ENCODE peak calls at places on chromosomes 13 and 19, in seven cellular contexts. Z, M, B, Y, A, X and U are unnamed samples.

GRCh38 chr19:4102339-4103072 is 21.4 kb downstream of the MAP2K2 start:
- DNase-seq in Z (no peak), M (no peak), B (no peak), Y (no peak), A (no peak), X (no peak), U (no peak)

GRCh38 chr19:50162988-50163387 is at the start of gene IZUMO2:
- DNase-seq in Z (no peak), M (no peak), B (no peak), Y (no peak), A (no peak), X (no peak), U (no peak)

GRCh38 chr13:49814551-49815270 is 22.2 kb upstream of the KPNA3 start:
- DNase-seq in Z (no peak), M (peak; percentile 76), B (no peak), Y (no peak), A (no peak), X (no peak), U (no peak)

GRCh38 chr13:21147827-21148226 is 28.5 kb downstream of the SKA3 start:
- DNase-seq in Z (no peak), M (no peak), B (no peak), Y (no peak), A (no peak), X (no peak), U (no peak)

GRCh38 chr13:20775961-20776360 is 2.2 kb upstream of the EEF1AKMT1 start:
- DNase-seq in Z (no peak), M (no peak), B (no peak), Y (no peak), A (no peak), X (no peak), U (no peak)

GRCh38 chr13:52029569-52029968 is 5.1 kb downstream of the UTP14C start:
- DNase-seq in Z (no peak), M (no peak), B (no peak), Y (no peak), A (no peak), X (no peak), U (no peak)

GRCh38 chr19:43504426-43505185 is at the start of gene PHLDB3:
- DNase-seq in Z (peak; percentile 48), M (peak; percentile 9), B (peak; percentile 40), Y (no peak), A (no peak), X (peak; percentile 21), U (peak; percentile 26)

GRCh38 chr13:113155201-113155600 is 3.2 kb upstream of the PROZ start:
- DNase-seq in Z (no peak), M (no peak), B (no peak), Y (no peak), A (no peak), X (no peak), U (no peak)

GRCh38 chr19:4768934-4769777 is 22.4 kb upstream of the FEM1A start:
- DNase-seq in Z (peak; percentile 82), M (peak; percentile 82), B (peak; percentile 83), Y (peak; percentile 80), A (peak; percentile 67), X (peak; percentile 77), U (peak; percentile 50)

GRCh38 chr13:38879278-38879677 is 111.4 kb downstream of the STOML3 start:
- DNase-seq in Z (no peak), M (no peak), B (no peak), Y (no peak), A (peak; percentile 23), X (no peak), U (no peak)

GRCh38 chr19:46659151-46660007 is 1.6 kb downstream of the DACT3 start:
- DNase-seq in Z (peak; percentile 32), M (no peak), B (peak; percentile 37), Y (peak; percentile 28), A (no peak), X (no peak), U (no peak)

GRCh38 chr13:33351324-33351723 is 65.8 kb upstream of the STARD13 start:
- DNase-seq in Z (peak; percentile 25), M (peak; percentile 64), B (no peak), Y (no peak), A (peak; percentile 39), X (no peak), U (peak; percentile 52)

GRCh38 chr13:46519177-46519576 is 33.8 kb upstream of the LRCH1 start:
- DNase-seq in Z (no peak), M (no peak), B (no peak), Y (no peak), A (no peak), X (no peak), U (no peak)

GRCh38 chr13:23463631-23464030 is 30.1 kb upstream of the SACS start:
- DNase-seq in Z (no peak), M (no peak), B (no peak), Y (no peak), A (no peak), X (no peak), U (no peak)

GRCh38 chr13:110073982-110074381 is 233.0 kb downstream of the COL4A1 start:
- DNase-seq in Z (no peak), M (no peak), B (no peak), Y (no peak), A (no peak), X (no peak), U (no peak)

GRCh38 chr19:2477141-2477710 is 1.3 kb downstream of the GADD45B start:
- DNase-seq in Z (peak; percentile 56), M (peak; percentile 34), B (no peak), Y (peak; percentile 54), A (no peak), X (no peak), U (peak; percentile 31)

GRCh38 chr13:31166591-31166990 is 4.9 kb upstream of the HSPH1 start:
- DNase-seq in Z (peak; percentile 58), M (peak; percentile 67), B (no peak), Y (no peak), A (no peak), X (no peak), U (no peak)

GRCh38 chr13:100473087-100473486 is 115.5 kb downstream of the GGACT start:
- DNase-seq in Z (no peak), M (no peak), B (no peak), Y (no peak), A (no peak), X (no peak), U (no peak)

GRCh38 chr19:7979011-7979410 is 26.4 kb downstream of the ELAVL1 start:
- DNase-seq in Z (no peak), M (no peak), B (no peak), Y (no peak), A (no peak), X (no peak), U (no peak)

GRCh38 chr19:8640402-8641004 is 10.1 kb downstream of the NFILZ start:
- DNase-seq in Z (no peak), M (no peak), B (no peak), Y (no peak), A (no peak), X (no peak), U (no peak)

GRCh38 chr19:38361633-38362075 is 12.7 kb upstream of the PSMD8 start:
- DNase-seq in Z (peak; percentile 94), M (peak; percentile 57), B (peak; percentile 87), Y (peak; percentile 13), A (peak; percentile 32), X (peak; percentile 40), U (peak; percentile 83)

GRCh38 chr13:35956074-35956473 is 175.1 kb downstream of the DCLK1 start:
- DNase-seq in Z (no peak), M (no peak), B (no peak), Y (no peak), A (no peak), X (no peak), U (no peak)

GRCh38 chr13:105272660-105273631 is 1262.5 kb downstream of the EFNB2 start:
- DNase-seq in Z (no peak), M (no peak), B (no peak), Y (no peak), A (no peak), X (no peak), U (no peak)

GRCh38 chr13:45339867-45340266 is 1.1 kb downstream of the TPT1 start:
- DNase-seq in Z (no peak), M (no peak), B (no peak), Y (no peak), A (no peak), X (no peak), U (no peak)

GRCh38 chr19:32201661-32202060 is 143.7 kb upstream of the ZNF507 start:
- DNase-seq in Z (peak; percentile 66), M (no peak), B (no peak), Y (no peak), A (no peak), X (no peak), U (no peak)

GRCh38 chr13:111494641-111495040 is 174.2 kb downstream of the TEX29 start:
- DNase-seq in Z (no peak), M (no peak), B (no peak), Y (no peak), A (no peak), X (no peak), U (no peak)

GRCh38 chr13:99582511-99582910 is 81.2 kb downstream of the TM9SF2 start:
- DNase-seq in Z (no peak), M (no peak), B (no peak), Y (no peak), A (no peak), X (no peak), U (no peak)

GRCh38 chr13:49367640-49368431 is 76.0 kb downstream of the CAB39L start:
- DNase-seq in Z (no peak), M (no peak), B (no peak), Y (no peak), A (no peak), X (no peak), U (no peak)

GRCh38 chr19:45469835-45470146 is 2.0 kb downstream of the FOSB start:
- DNase-seq in Z (no peak), M (no peak), B (peak; percentile 93), Y (peak; percentile 89), A (no peak), X (no peak), U (peak; percentile 82)

GRCh38 chr13:46492946-46493345 is 60.0 kb upstream of the LRCH1 start:
- DNase-seq in Z (no peak), M (peak; percentile 48), B (peak; percentile 32), Y (no peak), A (no peak), X (no peak), U (no peak)

GRCh38 chr13:43132911-43133310 is 109.5 kb downstream of the DNAJC15 start:
- DNase-seq in Z (no peak), M (no peak), B (no peak), Y (no peak), A (no peak), X (no peak), U (no peak)

GRCh38 chr19:50147462-50148423 is 15.3 kb downstream of the IZUMO2 start:
- DNase-seq in Z (peak; percentile 93), M (peak; percentile 92), B (peak; percentile 71), Y (peak; percentile 93), A (peak; percentile 21), X (peak; percentile 65), U (peak; percentile 68)

GRCh38 chr19:49957262-49957915 is 3.6 kb downstream of the SIGLEC11 start:
- DNase-seq in Z (no peak), M (no peak), B (no peak), Y (no peak), A (no peak), X (no peak), U (no peak)

GRCh38 chr19:44698492-44699201 is at the start of gene CEACAM16:
- DNase-seq in Z (no peak), M (no peak), B (no peak), Y (no peak), A (no peak), X (no peak), U (no peak)

GRCh38 chr19:16405797-16406196 is 66.0 kb downstream of the EPS15L1 start:
- DNase-seq in Z (no peak), M (no peak), B (no peak), Y (no peak), A (no peak), X (no peak), U (no peak)

GRCh38 chr13:24865158-24865557 is 101.2 kb downstream of the RNF17 start:
- DNase-seq in Z (no peak), M (peak; percentile 4), B (no peak), Y (no peak), A (no peak), X (no peak), U (no peak)

GRCh38 chr13:109844396-109844795 is 58.0 kb upstream of the IRS2 start:
- DNase-seq in Z (peak; percentile 35), M (peak; percentile 73), B (no peak), Y (no peak), A (peak; percentile 36), X (no peak), U (peak; percentile 14)

GRCh38 chr19:51345076-51345620 is 3.2 kb upstream of the VSIG10L start:
- DNase-seq in Z (no peak), M (no peak), B (no peak), Y (no peak), A (no peak), X (no peak), U (no peak)